ENCODE peak calls at places on chromosomes 11 and 22, in ten cellular contexts. B, C, X, H, V, Q, K, T, E and W are unnamed samples.

GRCh38 chr22:24486501-24486921 is 8.6 kb upstream of the UPB1 start:
- DNase-seq in X (no peak), C (no peak), V (peak; percentile 83), K (no peak), H (no peak), Q (no peak), E (no peak), T (no peak), B (no peak), W (no peak)

GRCh38 chr11:126468102-126468521 is 112.6 kb downstream of the ST3GAL4 start:
- DNase-seq in E (no peak), K (no peak), H (no peak), V (no peak), T (no peak), Q (no peak), C (no peak), X (no peak), B (no peak), W (no peak)

GRCh38 chr11:76578655-76579046 is 91.9 kb downstream of the LRRC32 start:
- DNase-seq in X (no peak), C (no peak), E (peak; percentile 85), Q (peak; percentile 45), T (no peak), V (peak; percentile 72), B (no peak), H (no peak), K (peak; percentile 39), W (no peak)

GRCh38 chr11:40787243-40787642 is 672.2 kb downstream of the LRRC4C start:
- DNase-seq in C (no peak), H (no peak), B (no peak), X (no peak), V (no peak), Q (no peak), K (peak; percentile 37), E (no peak), T (no peak), W (no peak)

GRCh38 chr11:134207538-134208239 is 16.1 kb downstream of the NCAPD3 start:
- DNase-seq in E (no peak), V (peak; percentile 36), X (no peak), B (no peak), K (peak; percentile 64), C (peak; percentile 65), H (no peak), Q (peak; percentile 57), T (no peak), W (peak; percentile 40)

GRCh38 chr11:11416917-11417316 is 63.9 kb upstream of the CSNK2A3 start:
- DNase-seq in C (no peak), X (no peak), E (no peak), B (no peak), V (peak; percentile 64), T (no peak), H (no peak), Q (no peak), K (no peak), W (no peak)

GRCh38 chr11:115132829-115133228 is 371.4 kb downstream of the CADM1 start:
- DNase-seq in Q (no peak), K (peak; percentile 25), C (peak; percentile 27), B (no peak), V (no peak), T (no peak), H (no peak), X (no peak), E (no peak), W (no peak)

GRCh38 chr11:3225826-3226750 is 6.1 kb downstream of the MRGPRE start:
- DNase-seq in T (no peak), B (no peak), V (no peak), K (no peak), C (no peak), Q (no peak), X (no peak), E (no peak), H (no peak), W (no peak)

DNA sequence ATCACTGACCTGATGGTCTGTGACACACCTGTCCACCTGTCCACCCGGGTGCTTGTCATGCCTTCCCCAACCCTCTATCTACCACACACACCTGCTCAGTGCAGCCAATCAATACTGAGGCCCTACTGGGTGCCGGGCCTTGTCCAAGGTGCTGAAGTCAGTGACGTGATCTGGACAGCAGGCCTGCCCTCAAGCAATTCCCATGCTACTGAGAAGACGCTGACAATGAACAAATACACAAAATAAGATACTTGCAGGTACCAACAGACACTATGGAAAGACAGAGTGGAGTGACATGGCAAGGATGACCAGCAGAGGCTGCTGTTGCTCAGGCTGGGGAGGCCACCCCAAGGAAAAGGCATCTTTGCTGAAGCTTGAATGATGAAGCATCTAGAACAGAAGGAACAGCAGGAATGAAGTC is 21.2 kb downstream of the PLAAT3 start:
- DNase-seq in T (no peak), B (no peak), K (peak; percentile 60), V (peak; percentile 56), X (no peak), C (peak; percentile 49), Q (no peak), E (no peak), H (no peak), W (no peak)
- TF ChIP-seq CTCF in T (peak; percentile 30), B (peak; percentile 83), K (peak; percentile 68), V (peak; percentile 79), X (peak; percentile 52), C (no peak), Q (peak; percentile 61), E (peak; percentile 43), H (peak; percentile 67), W (no peak)

GRCh38 chr11:86414032-86414431 is 39.3 kb downstream of the CCDC81 start:
- DNase-seq in V (no peak), E (no peak), T (no peak), Q (no peak), K (no peak), B (no peak), C (no peak), H (no peak), X (no peak), W (no peak)

GRCh38 chr11:86418513-86418912 is 43.8 kb downstream of the CCDC81 start:
- DNase-seq in K (no peak), C (no peak), H (no peak), B (no peak), T (no peak), X (no peak), Q (no peak), E (no peak), V (no peak), W (no peak)

GRCh38 chr11:86416494-86416893 is 41.8 kb downstream of the CCDC81 start:
- DNase-seq in T (no peak), K (no peak), Q (no peak), C (no peak), B (no peak), E (no peak), X (no peak), V (no peak), H (no peak), W (no peak)

GRCh38 chr11:86421976-86422770 is 47.5 kb downstream of the CCDC81 start:
- DNase-seq in H (no peak), V (no peak), C (no peak), X (no peak), Q (no peak), E (no peak), B (no peak), T (no peak), K (no peak), W (no peak)

DNA sequence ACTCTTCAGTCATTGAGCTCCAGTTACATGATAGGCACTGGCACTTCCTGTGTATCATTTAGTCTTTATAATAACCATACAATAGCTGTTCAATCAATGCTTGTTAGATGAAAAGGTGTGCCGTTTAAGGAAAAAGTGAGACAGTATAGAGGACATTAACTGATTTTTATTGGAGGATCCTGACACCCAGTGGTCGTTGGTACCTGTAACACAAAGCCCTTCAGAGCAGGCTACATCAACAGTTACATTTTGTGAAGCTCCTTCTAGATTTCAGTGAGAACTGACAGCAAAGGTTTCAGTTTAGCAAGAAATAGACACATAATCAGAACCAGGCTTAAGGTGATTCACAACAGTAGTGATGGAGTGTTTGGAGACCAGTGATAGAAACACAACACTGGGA is 44.2 kb downstream of the CCDC81 start:
- DNase-seq in B (no peak), H (no peak), V (peak; percentile 24), T (no peak), X (no peak), C (no peak), E (no peak), K (peak; percentile 43), Q (no peak), W (no peak)
- TF ChIP-seq CTCF in B (peak; percentile 12), H (peak; percentile 42), V (peak; percentile 12), T (no peak), X (peak; percentile 25), C (no peak), E (no peak), K (peak; percentile 38), Q (peak; percentile 48), W (no peak)

GRCh38 chr11:86117706-86118050 is 48.8 kb upstream of the PICALM start:
- DNase-seq in T (no peak), H (no peak), K (no peak), X (no peak), E (no peak), V (peak; percentile 24), B (no peak), C (no peak), Q (no peak), W (no peak)

GRCh38 chr11:86118201-86118600 is 49.3 kb upstream of the PICALM start:
- DNase-seq in B (no peak), X (no peak), V (no peak), T (no peak), K (no peak), E (no peak), H (no peak), Q (no peak), C (no peak), W (no peak)

GRCh38 chr11:86116386-86116726 is 47.5 kb upstream of the PICALM start:
- DNase-seq in E (no peak), K (no peak), C (no peak), X (no peak), T (no peak), H (peak; percentile 81), V (peak; percentile 89), B (no peak), Q (no peak), W (no peak)

GRCh38 chr11:86116996-86117705 is 48.3 kb upstream of the PICALM start:
- DNase-seq in Q (no peak), T (no peak), H (no peak), B (no peak), K (no peak), C (no peak), V (peak; percentile 77), X (peak; percentile 36), E (no peak), W (no peak)

DNA sequence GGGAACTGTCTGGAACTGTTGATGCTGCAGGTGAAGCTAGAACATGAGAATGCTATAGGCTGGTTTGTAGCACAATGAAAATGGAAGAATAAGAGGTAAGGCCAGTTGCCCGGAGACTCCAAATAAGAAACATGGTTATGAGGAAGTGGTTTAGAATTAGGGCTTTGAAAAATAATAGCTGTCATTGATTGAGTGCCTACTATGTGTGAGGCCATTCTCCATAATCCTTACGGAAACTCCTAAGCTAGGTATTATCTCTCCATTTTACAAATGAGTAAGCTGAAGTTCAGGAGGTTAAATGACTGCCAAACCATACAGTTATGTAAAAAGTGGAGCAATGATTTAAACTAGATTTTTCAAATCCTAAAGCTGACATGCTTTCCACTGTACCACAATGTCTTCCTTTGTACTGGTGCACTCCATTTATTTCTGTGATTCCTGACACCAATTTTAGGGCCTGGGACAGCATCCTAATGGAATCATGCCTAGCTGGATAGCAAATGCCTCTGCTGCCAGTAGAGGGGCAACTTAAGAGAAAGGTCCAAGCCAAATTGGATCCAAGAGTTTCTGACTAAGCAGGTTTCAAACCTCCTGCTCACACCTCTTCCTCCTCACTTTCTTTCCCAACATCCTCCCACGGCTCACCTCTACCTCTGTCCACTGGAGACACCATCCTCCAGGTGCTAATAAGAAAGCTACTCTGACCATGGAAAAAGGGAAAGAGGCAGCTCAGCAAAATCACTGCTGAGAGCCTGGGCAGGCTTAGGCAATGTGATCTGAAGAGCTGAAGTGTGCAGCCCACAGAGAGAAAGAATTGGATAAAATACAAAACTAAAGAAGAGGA is 46.9 kb upstream of the PICALM start:
- DNase-seq in K (no peak), T (no peak), B (no peak), E (no peak), X (no peak), V (peak; percentile 47), H (no peak), C (no peak), Q (no peak), W (no peak)
- TF ChIP-seq CTCF in K (no peak), T (no peak), B (peak; percentile 13), E (no peak), X (no peak), V (peak; percentile 9), H (peak; percentile 14), C (no peak), Q (no peak), W (no peak)

DNA sequence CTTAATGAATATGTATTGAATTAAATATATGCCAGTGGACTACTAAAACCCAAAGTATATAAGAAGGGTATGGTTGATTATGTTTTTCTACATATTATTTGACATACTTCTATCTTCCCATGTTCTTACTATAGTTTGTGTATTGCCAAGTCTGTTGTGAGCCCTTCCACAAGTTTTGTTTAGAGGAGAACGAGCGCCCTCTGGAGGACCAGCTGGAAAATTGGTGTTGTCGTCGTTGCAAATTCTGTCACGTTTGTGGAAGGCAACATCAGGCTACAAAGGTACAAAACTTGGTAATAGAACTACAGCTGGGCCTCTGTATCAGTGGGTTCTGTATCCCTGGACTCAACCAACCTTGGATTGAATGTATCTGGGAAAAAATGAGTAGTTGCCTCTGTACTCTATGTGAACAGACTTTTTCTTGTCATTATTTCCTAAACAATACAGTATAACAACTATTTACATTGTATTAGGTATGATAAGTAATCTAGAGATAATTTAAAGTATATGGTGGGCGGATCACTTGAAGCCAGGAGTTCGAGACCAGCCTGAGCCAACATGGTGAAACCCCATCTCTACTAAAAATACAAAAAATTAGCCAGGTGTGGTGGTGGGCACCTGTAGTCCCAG is 38.7 kb upstream of the TTC36 start:
- DNase-seq in H (peak; percentile 65), V (peak; percentile 86), T (no peak), X (peak; percentile 56), B (peak; percentile 29), C (peak; percentile 75), K (peak; percentile 85), E (peak; percentile 73), Q (peak; percentile 78), W (peak; percentile 46)
- TF ChIP-seq CTCF in H (peak; percentile 90), V (peak; percentile 74), T (peak; percentile 83), X (peak; percentile 85), B (peak; percentile 74), C (peak; percentile 49), K (peak; percentile 96), E (peak; percentile 73), Q (peak; percentile 93), W (peak; percentile 41)